ENCODE peak calls at places on chromosomes 13 and 19, in ten cellular contexts. E is H1, Z is breast epithelium, B is brain microvascular endothelial cell, Q is ovary, H is heart right ventricle, J is ascending aorta, P is pancreas, L is tibial artery, M is HL-60. U is an unnamed sample.

GRCh38 chr13:104389722-104390121 is 1323.5 kb upstream of the SLC10A2 start:
- DNase-seq in E (no peak), P (no peak), L (no peak), M (no peak), H (no peak), J (no peak), Z (no peak), B (peak; percentile 66), Q (no peak), U (peak; percentile 11)

GRCh38 chr13:45464141-45464686 is 525 bp upstream of the COG3 start:
- DNase-seq in B (no peak), J (no peak), M (no peak), Q (no peak), E (no peak), L (no peak), H (peak; percentile 7), P (no peak), Z (no peak), U (no peak)

GRCh38 chr19:38684078-38684861 is 36.8 kb downstream of the ACTN4 start:
- DNase-seq in L (peak; percentile 94), Z (no peak), P (peak; percentile 37), M (peak; percentile 86), B (peak; percentile 70), Q (peak; percentile 69), H (no peak), J (peak; percentile 59), E (no peak), U (peak; percentile 92)

GRCh38 chr19:13091400-13092161 is 11.1 kb downstream of the LYL1 start:
- DNase-seq in M (no peak), E (no peak), J (peak; percentile 66), P (no peak), L (peak; percentile 96), H (peak; percentile 77), B (peak; percentile 82), Z (no peak), Q (peak; percentile 86), U (no peak)

GRCh38 chr13:110266431-110266809 is 40.5 kb downstream of the COL4A1 start:
- DNase-seq in M (no peak), L (no peak), B (no peak), Q (no peak), E (no peak), H (no peak), Z (no peak), P (no peak), J (no peak), U (no peak)

GRCh38 chr13:36006347-36006746 is 124.8 kb downstream of the DCLK1 start:
- DNase-seq in Q (no peak), E (no peak), H (no peak), M (no peak), L (no peak), J (no peak), P (no peak), B (no peak), Z (no peak), U (no peak)

GRCh38 chr19:5150902-5151741 is 182.2 kb downstream of the KDM4B start:
- DNase-seq in H (no peak), B (no peak), M (no peak), Q (no peak), J (no peak), Z (no peak), P (no peak), E (no peak), L (peak; percentile 65), U (no peak)

GRCh38 chr13:62296812-62297211 is 881.2 kb upstream of the PCDH20 start:
- DNase-seq in B (no peak), P (no peak), M (no peak), Z (no peak), H (no peak), Q (no peak), J (no peak), E (no peak), L (no peak), U (no peak)

GRCh38 chr13:34842466-34842865 is 99.6 kb upstream of the NBEA start:
- DNase-seq in E (no peak), H (no peak), B (no peak), P (no peak), J (no peak), L (no peak), M (no peak), Q (no peak), Z (no peak), U (no peak)

GRCh38 chr19:13847900-13848677 is 28.8 kb upstream of the NANOS3 start:
- DNase-seq in Z (no peak), M (no peak), B (no peak), Q (no peak), J (no peak), E (no peak), H (no peak), L (no peak), P (no peak), U (no peak)

GRCh38 chr13:41864658-41865057 is 96.3 kb downstream of the VWA8 start:
- DNase-seq in M (peak; percentile 65), J (no peak), L (no peak), H (no peak), Q (no peak), P (no peak), E (no peak), B (no peak), Z (no peak), U (no peak)

GRCh38 chr13:101875717-101876393 is 423.4 kb downstream of the ITGBL1 start:
- DNase-seq in P (no peak), H (no peak), Q (no peak), E (no peak), Z (peak; percentile 52), J (no peak), M (no peak), L (no peak), B (peak; percentile 92), U (peak; percentile 37)

GRCh38 chr13:97749174-97749573 is 204.3 kb upstream of the IPO5 start:
- DNase-seq in M (no peak), P (no peak), J (no peak), E (no peak), Q (no peak), Z (no peak), L (no peak), H (no peak), B (no peak), U (no peak)

GRCh38 chr13:94612050-94612449 is 10.4 kb downstream of the GPR180 start:
- DNase-seq in E (no peak), Z (no peak), L (no peak), Q (no peak), M (no peak), P (no peak), H (no peak), B (no peak), J (no peak), U (no peak)

GRCh38 chr19:1264801-1265610 is 4.1 kb upstream of the CIRBP start:
- DNase-seq in Z (peak; percentile 78), Q (peak; percentile 89), P (peak; percentile 65), M (no peak), H (peak; percentile 77), B (peak; percentile 78), J (no peak), L (peak; percentile 89), E (no peak), U (peak; percentile 91)

DNA sequence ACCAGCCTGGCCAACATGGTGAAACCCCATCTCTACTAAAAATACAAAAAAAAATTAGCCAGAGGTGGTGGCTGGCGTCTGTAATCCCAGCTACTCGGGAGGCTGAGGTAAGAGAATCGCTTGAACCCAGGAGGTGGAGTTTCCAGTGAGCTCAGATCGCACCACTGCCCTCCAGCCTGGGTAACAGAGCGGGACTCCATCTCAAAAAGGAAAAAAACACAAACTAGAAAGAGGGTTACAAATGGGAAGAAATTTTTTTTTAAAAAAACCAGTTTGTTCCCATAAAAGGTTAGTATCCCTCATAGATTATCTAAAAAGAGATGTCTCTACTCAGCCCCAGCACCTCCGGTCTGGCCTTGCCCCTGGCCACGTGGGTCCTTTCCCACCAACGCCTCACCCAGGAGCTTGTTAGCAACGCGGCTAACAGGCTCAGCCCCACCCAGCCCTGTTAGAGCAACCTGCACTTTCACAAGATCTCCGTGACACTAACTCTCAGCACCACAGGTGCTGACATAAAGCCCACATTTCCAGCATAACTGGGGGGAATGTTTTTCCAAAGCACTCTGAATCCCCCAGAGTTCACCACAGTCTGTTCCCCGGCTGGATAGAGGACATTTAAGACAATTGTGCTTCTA is 4.3 kb downstream of the DMKN start:
- DNase-seq in P (peak; percentile 79), Q (peak; percentile 67), H (no peak), Z (no peak), L (no peak), J (no peak), B (no peak), E (no peak), M (no peak), U (peak; percentile 89)
- H3K27me3 ChIP-seq in P (no peaks in the 10 kb centered on the region), Q (no peaks in the 10 kb centered on the region), H (no peaks in the 10 kb centered on the region), Z (no peaks in the 10 kb centered on the region), L (no peaks in the 10 kb centered on the region), J (no peaks in the 10 kb centered on the region), B (peaks cover 48% of the 10 kb centered on the region), E (peaks cover 2% of the 10 kb centered on the region), M (peaks cover 52% of the 10 kb centered on the region), U (no peaks in the 10 kb centered on the region)

GRCh38 chr19:15454371-15454800 is 4.6 kb upstream of the WIZ start:
- DNase-seq in Q (no peak), L (no peak), H (no peak), Z (no peak), B (no peak), M (no peak), P (peak; percentile 41), E (no peak), J (no peak), U (no peak)
- TF ChIP-seq CTCF in Q (no peak), L (no peak), H (peak; percentile 17), Z (no peak), B (peak; percentile 57), M (no peak), P (no peak), E (peak; percentile 56), J (no peak), U (no peak)

DNA sequence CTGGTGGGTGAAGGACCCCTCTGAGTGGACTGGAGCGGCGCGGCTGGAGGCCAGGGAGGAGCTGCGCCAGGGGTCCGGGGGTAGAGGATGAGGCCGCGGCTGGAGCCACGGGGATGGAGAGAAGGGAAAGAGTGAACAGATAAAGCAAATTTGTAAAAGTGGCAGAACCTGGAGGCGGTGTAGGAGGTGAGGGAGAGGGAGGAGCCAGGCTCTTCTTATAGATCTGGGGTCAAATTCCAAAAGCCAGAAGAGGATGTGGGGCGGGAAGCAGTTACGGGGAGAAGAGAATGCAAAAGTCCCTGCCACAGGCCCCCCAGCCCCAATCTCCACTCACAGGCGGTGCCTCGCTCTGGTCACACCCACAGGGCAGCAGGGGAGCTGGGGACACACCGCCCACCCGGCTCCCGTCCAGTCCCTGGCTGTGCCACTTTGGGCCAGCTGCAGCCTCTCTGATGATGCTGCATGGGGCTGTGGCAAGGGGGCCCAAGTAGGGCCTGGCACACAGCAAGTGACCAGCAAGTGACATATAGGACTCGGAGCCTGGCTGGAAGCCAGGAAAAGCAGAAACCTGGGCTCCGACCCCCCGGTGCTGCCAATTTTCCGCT is 11.1 kb downstream of the LRRC4B start:
- DNase-seq in Z (no peak), J (no peak), Q (no peak), E (no peak), M (no peak), P (no peak), L (no peak), H (no peak), B (no peak), U (peak; percentile 34)
- H3K27me3 ChIP-seq in Z (no peaks in the 10 kb centered on the region), J (peaks cover 8% of the 10 kb centered on the region), Q (no peaks in the 10 kb centered on the region), E (peaks cover 24% of the 10 kb centered on the region), M (peaks cover 1% of the 10 kb centered on the region), P (peaks cover 5% of the 10 kb centered on the region), L (no peaks in the 10 kb centered on the region), H (no peaks in the 10 kb centered on the region), B (peaks cover 9% of the 10 kb centered on the region), U (no peaks in the 10 kb centered on the region)

DNA sequence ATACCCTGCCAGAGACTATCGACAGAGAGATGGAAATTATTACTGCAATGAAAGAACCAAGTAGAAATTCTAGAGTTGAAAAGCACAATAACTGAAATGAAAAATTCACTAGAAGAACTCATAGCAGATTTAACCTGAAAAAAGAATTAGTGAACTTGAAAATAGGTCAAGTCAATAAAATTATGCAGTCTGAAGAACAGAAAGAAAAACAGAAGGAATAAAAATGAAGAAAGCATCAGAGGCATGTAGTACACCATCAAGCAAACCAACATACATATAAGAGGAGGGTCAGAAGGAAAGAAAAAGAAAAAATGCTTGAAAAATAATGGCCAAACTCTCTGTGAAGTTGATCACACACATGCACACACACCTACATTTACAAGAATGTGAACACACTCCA is 3.6 kb upstream of the ZNF780B start:
- DNase-seq in B (no peak), E (no peak), M (no peak), L (no peak), H (no peak), Z (no peak), P (no peak), Q (no peak), J (no peak), U (no peak)
- TF ChIP-seq CTCF in B (no peak), E (no peak), M (no peak), L (no peak), H (no peak), Z (no peak), P (no peak), Q (no peak), J (no peak), U (no peak)

U was measured in Caco-2.